ENCODE peak calls at places on chromosomes 3 and 15, in ten cellular contexts. U, S, E, G, L, I, P, T, V and N are unnamed samples.

GRCh38 chr3:109081746-109082510 is 36.0 kb downstream of the MORC1 start:
- DNase-seq in U (peak; percentile 68), S (no peak), E (peak; percentile 49), G (no peak), L (no peak), I (peak; percentile 9), P (peak; percentile 89), T (peak; percentile 36), V (no peak), N (no peak)

GRCh38 chr15:76150971-76151598 is 91.3 kb downstream of the TMEM266 start:
- DNase-seq in U (peak; percentile 83), S (peak; percentile 25), E (peak; percentile 86), G (peak; percentile 76), L (peak; percentile 63), I (peak; percentile 3), P (peak; percentile 86), T (peak; percentile 37), V (peak; percentile 46), N (peak; percentile 64)

GRCh38 chr3:81352867-81353266 is 408.6 kb downstream of the GBE1 start:
- DNase-seq in U (peak; percentile 22), S (no peak), E (no peak), G (no peak), L (no peak), I (peak; percentile 4), P (peak; percentile 33), T (peak; percentile 12), V (no peak), N (no peak)

GRCh38 chr15:65049418-65049840 is 4.2 kb downstream of the SLC51B start:
- DNase-seq in U (peak; percentile 97), S (peak; percentile 94), E (peak; percentile 98), G (peak; percentile 93), L (peak; percentile 90), I (peak; percentile 89), P (peak; percentile 96), T (peak; percentile 88), V (peak; percentile 73), N (peak; percentile 72)

GRCh38 chr3:17136251-17136721 is 251.5 kb downstream of the PLCL2 start:
- DNase-seq in U (no peak), S (no peak), E (no peak), G (peak; percentile 69), L (peak; percentile 56), I (no peak), P (peak; percentile 56), T (no peak), V (no peak), N (no peak)

GRCh38 chr15:85443593-85444328 is 63.4 kb downstream of the AKAP13 start:
- DNase-seq in U (peak; percentile 39), S (no peak), E (no peak), G (no peak), L (no peak), I (no peak), P (peak; percentile 87), T (peak; percentile 61), V (no peak), N (peak; percentile 11)

GRCh38 chr3:192915306-192915705 is 2.4 kb downstream of the MB21D2 start:
- DNase-seq in U (peak; percentile 46), S (peak; percentile 39), E (peak; percentile 35), G (no peak), L (no peak), I (peak; percentile 79), P (peak; percentile 85), T (peak; percentile 55), V (no peak), N (no peak)

GRCh38 chr3:50324351-50325144 is 2.0 kb upstream of the HYAL2 start:
- DNase-seq in U (peak; percentile 85), S (no peak), E (peak; percentile 67), G (peak; percentile 74), L (peak; percentile 74), I (peak; percentile 42), P (peak; percentile 72), T (peak; percentile 32), V (no peak), N (peak; percentile 57)

GRCh38 chr3:99119312-99119810 is 217.9 kb upstream of the DCBLD2 start:
- DNase-seq in U (no peak), S (no peak), E (no peak), G (no peak), L (no peak), I (no peak), P (no peak), T (peak; percentile 56), V (no peak), N (no peak)

GRCh38 chr3:73324203-73325155 is 263.0 kb downstream of the EBLN2 start:
- DNase-seq in U (no peak), S (no peak), E (no peak), G (no peak), L (no peak), I (peak; percentile 73), P (no peak), T (peak; percentile 22), V (no peak), N (no peak)

GRCh38 chr3:139561959-139562676 is 22.6 kb upstream of the RBP1 start:
- DNase-seq in U (peak; percentile 67), S (no peak), E (peak; percentile 44), G (no peak), L (no peak), I (peak; percentile 72), P (peak; percentile 51), T (no peak), V (no peak), N (no peak)

GRCh38 chr3:32082727-32083126 is 23.7 kb upstream of the GPD1L start:
- DNase-seq in U (no peak), S (no peak), E (no peak), G (no peak), L (no peak), I (no peak), P (no peak), T (peak; percentile 8), V (no peak), N (no peak)

GRCh38 chr15:85771781-85772445 is 22.8 kb downstream of the KLHL25 start:
- DNase-seq in U (peak; percentile 54), S (no peak), E (no peak), G (peak; percentile 86), L (no peak), I (no peak), P (no peak), T (no peak), V (no peak), N (no peak)

GRCh38 chr3:8932507-8932906 is 30.8 kb downstream of the RAD18 start:
- DNase-seq in U (no peak), S (no peak), E (no peak), G (no peak), L (no peak), I (no peak), P (no peak), T (no peak), V (no peak), N (no peak)

GRCh38 chr15:80567721-80568157 is 127.4 kb upstream of the ABHD17C start:
- DNase-seq in U (peak; percentile 92), S (peak; percentile 83), E (peak; percentile 49), G (peak; percentile 55), L (no peak), I (peak; percentile 4), P (peak; percentile 61), T (peak; percentile 76), V (no peak), N (no peak)

GRCh38 chr15:63551400-63551799 is 45.8 kb upstream of the FBXL22 start:
- DNase-seq in U (peak; percentile 76), S (no peak), E (no peak), G (no peak), L (no peak), I (no peak), P (no peak), T (peak; percentile 47), V (no peak), N (no peak)

GRCh38 chr15:67064607-67065530 is 533 bp upstream of the SMAD3 start:
- DNase-seq in U (no peak), S (no peak), E (peak; percentile 63), G (no peak), L (peak; percentile 63), I (no peak), P (peak; percentile 61), T (no peak), V (no peak), N (no peak)

GRCh38 chr15:57109005-57109404 is 190.6 kb downstream of the TCF12 start:
- DNase-seq in U (no peak), S (no peak), E (no peak), G (no peak), L (no peak), I (no peak), P (no peak), T (no peak), V (no peak), N (no peak)

GRCh38 chr3:39096775-39097174 is 10.7 kb downstream of the GORASP1 start:
- DNase-seq in U (peak; percentile 50), S (no peak), E (no peak), G (no peak), L (no peak), I (no peak), P (no peak), T (peak; percentile 37), V (no peak), N (no peak)

GRCh38 chr3:120567370-120568197 is 28.6 kb upstream of the NDUFB4 start:
- DNase-seq in U (peak; percentile 78), S (no peak), E (no peak), G (peak; percentile 17), L (no peak), I (peak; percentile 58), P (no peak), T (peak; percentile 65), V (no peak), N (no peak)

GRCh38 chr15:39593071-39594055 is 12.5 kb downstream of the THBS1 start:
- DNase-seq in U (peak; percentile 14), S (no peak), E (no peak), G (no peak), L (no peak), I (no peak), P (no peak), T (no peak), V (no peak), N (no peak)

GRCh38 chr3:108940568-108941285 is 13.0 kb downstream of the GUCA1C start:
- DNase-seq in U (no peak), S (no peak), E (no peak), G (no peak), L (no peak), I (no peak), P (no peak), T (peak; percentile 71), V (no peak), N (no peak)

GRCh38 chr3:116391296-116392201 is 53.7 kb downstream of the LSAMP start:
- DNase-seq in U (no peak), S (no peak), E (no peak), G (no peak), L (no peak), I (no peak), P (no peak), T (no peak), V (no peak), N (no peak)

GRCh38 chr3:162521669-162522068 is 1025.1 kb downstream of the OTOL1 start:
- DNase-seq in U (no peak), S (no peak), E (no peak), G (no peak), L (no peak), I (no peak), P (no peak), T (no peak), V (no peak), N (no peak)

GRCh38 chr15:89954541-89954940 is 41.8 kb upstream of the ARPIN start:
- DNase-seq in U (no peak), S (no peak), E (no peak), G (no peak), L (no peak), I (no peak), P (no peak), T (no peak), V (no peak), N (no peak)

GRCh38 chr3:96483781-96484180 is 330.6 kb upstream of the EPHA6 start:
- DNase-seq in U (no peak), S (no peak), E (no peak), G (no peak), L (no peak), I (no peak), P (no peak), T (no peak), V (no peak), N (no peak)

GRCh38 chr3:129888739-129889138 is 4.8 kb downstream of the TMCC1 start:
- DNase-seq in U (peak; percentile 77), S (no peak), E (no peak), G (no peak), L (no peak), I (no peak), P (no peak), T (peak; percentile 96), V (no peak), N (no peak)

GRCh38 chr3:103218146-103218545 is 783.3 kb downstream of the ZPLD1 start:
- DNase-seq in U (peak; percentile 3), S (no peak), E (peak; percentile 56), G (no peak), L (no peak), I (no peak), P (peak; percentile 88), T (peak; percentile 4), V (no peak), N (no peak)